ENCODE peak calls at places on chromosome 11, in six cellular contexts. Y is body of pancreas, X is upper lobe of right lung, M is tibial artery, T is heart right ventricle, Z is Peyer's patch. R is an unnamed sample.

GRCh38 chr11:70569996-70570692 is 171.8 kb downstream of the CTTN start:
- DNase-seq in Y (no peak), X (peak; percentile 57), M (no peak), T (no peak), Z (no peak), R (no peak)

GRCh38 chr11:111405551-111405950 is 26.5 kb upstream of the POU2AF1 start:
- DNase-seq in Y (no peak), X (no peak), M (no peak), T (no peak), Z (no peak), R (no peak)

GRCh38 chr11:93652161-93652597 is 9.3 kb upstream of the CEP295 start:
- DNase-seq in Y (no peak), X (no peak), M (no peak), T (no peak), Z (no peak), R (peak; percentile 71)

GRCh38 chr11:8138526-8138925 is 30.3 kb downstream of the RIC3 start:
- DNase-seq in Y (no peak), X (no peak), M (no peak), T (no peak), Z (no peak), R (no peak)

GRCh38 chr11:5620606-5621521 is 3.9 kb upstream of the TRIM34 start:
- DNase-seq in Y (peak; percentile 12), X (no peak), M (no peak), T (no peak), Z (no peak), R (peak; percentile 87)

GRCh38 chr11:113549061-113549460 is 73.9 kb upstream of the DRD2 start:
- DNase-seq in Y (no peak), X (no peak), M (no peak), T (no peak), Z (no peak), R (no peak)

GRCh38 chr11:120974466-120974865 is 49.4 kb upstream of the TBCEL start:
- DNase-seq in Y (no peak), X (no peak), M (no peak), T (no peak), Z (no peak), R (no peak)

GRCh38 chr11:27018902-27019544 is 21.6 kb upstream of the BBOX1 start:
- DNase-seq in Y (no peak), X (no peak), M (no peak), T (no peak), Z (no peak), R (no peak)

GRCh38 chr11:61716478-61717285 is 35.8 kb upstream of the MYRF start:
- DNase-seq in Y (no peak), X (no peak), M (no peak), T (no peak), Z (no peak), R (no peak)

DNA sequence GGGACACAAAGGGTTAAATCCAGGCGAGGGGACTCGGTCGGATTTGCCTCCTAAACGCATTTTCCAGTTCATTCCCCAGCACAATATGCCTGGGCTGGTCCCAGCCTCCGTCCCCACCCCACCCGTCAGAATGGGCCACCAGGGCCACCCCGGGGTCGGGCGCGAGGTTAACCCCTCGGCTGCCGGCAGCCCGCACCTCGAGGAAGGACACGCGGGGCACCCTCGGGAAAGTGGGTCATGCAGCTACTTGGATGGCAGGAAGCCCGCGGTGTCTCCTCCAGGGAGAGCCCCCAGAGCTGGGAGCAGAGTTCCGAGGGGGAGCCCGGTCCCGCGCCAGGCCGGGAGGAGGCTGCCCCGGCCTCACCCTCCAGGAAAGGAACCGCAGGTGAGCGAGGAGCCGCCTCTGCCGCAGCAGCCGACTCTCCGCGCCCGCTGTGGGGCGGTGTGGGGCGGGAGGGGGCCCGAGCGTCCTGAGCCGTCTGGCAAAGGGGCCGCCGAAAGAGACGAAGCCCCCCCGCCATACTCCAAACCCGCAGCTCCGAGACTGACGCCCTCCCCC is 1.4 kb downstream of the NECTIN1 start:
- DNase-seq in Y (peak; percentile 69), X (peak; percentile 72), M (no peak), T (peak; percentile 44), Z (peak; percentile 32), R (peak; percentile 10)
- TF ChIP-seq CTCF in Y (no peak), X (peak; percentile 27), M (no peak), T (no peak), Z (no peak), R (peak; percentile 9)

DNA sequence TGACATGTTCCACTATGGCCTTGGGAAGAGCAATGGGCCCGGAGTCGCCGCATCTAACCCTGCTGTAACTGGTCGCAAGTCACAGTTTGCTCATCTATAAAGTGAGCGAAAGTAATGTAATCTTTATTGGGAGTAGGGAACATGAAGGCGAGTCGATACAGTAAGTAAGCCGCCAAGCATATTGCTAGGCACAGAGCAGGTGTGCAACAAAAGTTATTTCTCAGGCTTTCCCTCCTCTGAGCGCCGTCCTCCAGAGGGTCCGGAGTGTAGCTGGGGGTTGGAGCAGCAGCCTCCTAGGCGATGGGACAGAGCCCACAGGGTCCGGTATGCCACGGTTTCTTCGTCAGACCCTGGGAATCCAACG is 343 bp upstream of the SPON1 start:
- DNase-seq in Y (no peak), X (no peak), M (no peak), T (no peak), Z (no peak), R (no peak)
- H3K4me3 ChIP-seq in Y (no peak overlapping the region), X (peak overlapping the region; percentile 51), M (peak overlapping the region; percentile 46), T (peak overlapping the region; percentile 40), Z (peak overlapping the region; percentile 36), R (no peak overlapping the region)

GRCh38 chr11:2421996-2422395 is 21.4 kb downstream of the TSSC4 start:
- DNase-seq in Y (no peak), X (no peak), M (no peak), T (no peak), Z (no peak), R (no peak)

GRCh38 chr11:2420502-2421225 is 20.1 kb downstream of the TSSC4 start:
- DNase-seq in Y (peak; percentile 79), X (peak; percentile 88), M (peak; percentile 53), T (peak; percentile 83), Z (peak; percentile 57), R (peak; percentile 74)

GRCh38 chr11:2422461-2423156 is 21.7 kb downstream of the TRPM5 start:
- DNase-seq in Y (no peak), X (no peak), M (no peak), T (peak; percentile 10), Z (no peak), R (no peak)

GRCh38 chr11:2419638-2420501 is 19.3 kb downstream of the TSSC4 start:
- DNase-seq in Y (peak; percentile 83), X (peak; percentile 88), M (peak; percentile 75), T (peak; percentile 82), Z (peak; percentile 69), R (peak; percentile 88)

GRCh38 chr11:2421226-2421994 is 20.9 kb downstream of the TSSC4 start:
- DNase-seq in Y (no peak), X (no peak), M (no peak), T (peak; percentile 17), Z (no peak), R (no peak)
- TF ChIP-seq CTCF in Y (no peak), X (no peak), M (no peak), T (no peak), Z (no peak), R (no peak)

GRCh38 chr11:65900899-65901180 is 652 bp upstream of the FOSL1 start:
- DNase-seq in Y (no peak), X (no peak), M (no peak), T (no peak), Z (no peak), R (no peak)
- H3K4me3 ChIP-seq in Y (no peak overlapping the region), X (peak overlapping the region; percentile 65), M (peak overlapping the region; percentile 63), T (no peak overlapping the region), Z (no peak overlapping the region), R (no peak overlapping the region)

GRCh38 chr11:130327716-130328115 is 13.0 kb upstream of the ZBTB44 start:
- DNase-seq in Y (no peak), X (no peak), M (no peak), T (no peak), Z (no peak), R (no peak)
- TF ChIP-seq CTCF in Y (no peak), X (no peak), M (no peak), T (no peak), Z (no peak), R (no peak)

GRCh38 chr11:45024357-45024756 is 73.7 kb upstream of the TP53I11 start:
- DNase-seq in Y (no peak), X (no peak), M (no peak), T (no peak), Z (no peak), R (no peak)
- H3K4me3 ChIP-seq in Y (no peak overlapping the region), X (no peak overlapping the region), M (no peak overlapping the region), T (no peak overlapping the region), Z (no peak overlapping the region), R (no peak overlapping the region)

GRCh38 chr11:86069408-86070086 is 663 bp upstream of the PICALM start:
- DNase-seq in Y (peak; percentile 12), X (no peak), M (peak; percentile 45), T (no peak), Z (peak; percentile 28), R (peak; percentile 98)
- TF ChIP-seq CTCF in Y (no peak), X (no peak), M (no peak), T (no peak), Z (no peak), R (no peak)

GRCh38 chr11:109945626-109946321 is 147.4 kb upstream of the ZC3H12C start:
- DNase-seq in Y (no peak), X (no peak), M (no peak), T (no peak), Z (no peak), R (no peak)

GRCh38 chr11:109946322-109946846 is 146.8 kb upstream of the ZC3H12C start:
- DNase-seq in Y (peak; percentile 90), X (peak; percentile 90), M (peak; percentile 91), T (peak; percentile 74), Z (peak; percentile 71), R (peak; percentile 98)

GRCh38 chr11:109939176-109939810 is 153.9 kb upstream of the ZC3H12C start:
- DNase-seq in Y (peak; percentile 63), X (no peak), M (no peak), T (no peak), Z (no peak), R (peak; percentile 88)

GRCh38 chr11:109937968-109938367 is 155.2 kb upstream of the ZC3H12C start:
- DNase-seq in Y (no peak), X (no peak), M (no peak), T (no peak), Z (no peak), R (no peak)

DNA sequence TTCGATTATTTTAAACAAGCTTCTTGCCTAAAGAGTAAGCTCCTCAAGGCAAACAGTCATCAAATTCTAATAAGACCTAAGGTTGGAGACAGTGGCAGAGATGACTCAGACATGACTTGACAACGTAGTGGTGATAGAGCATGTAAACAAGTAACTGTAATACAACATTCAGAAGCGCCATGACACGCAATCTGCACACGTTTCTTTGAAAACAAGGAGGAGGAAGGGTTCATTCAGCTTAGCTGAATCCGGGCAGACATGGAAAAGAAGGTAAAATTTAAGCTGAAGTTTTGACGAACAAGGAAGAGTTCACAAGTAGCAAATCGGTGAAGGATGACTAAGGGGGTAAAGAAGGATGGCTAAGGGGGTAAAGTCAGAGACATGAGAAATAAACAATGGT is 152.4 kb upstream of the ZC3H12C start:
- DNase-seq in Y (no peak), X (no peak), M (no peak), T (no peak), Z (no peak), R (peak; percentile 55)
- H3K4me3 ChIP-seq in Y (no peak overlapping the region), X (no peak overlapping the region), M (no peak overlapping the region), T (no peak overlapping the region), Z (no peak overlapping the region), R (no peak overlapping the region)